ENCODE peak calls at places on chromosomes 1 and 21, in five cellular contexts. A, Y, Q, Z and I are unnamed samples.

GRCh38 chr1:1164701-1165451 is 8.8 kb upstream of the TTLL10 start:
- DNase-seq in Z (peak), Y (no peak), A (no peak), Q (no peak), I (peak)

GRCh38 chr1:231929311-231929710 is 302.7 kb downstream of the DISC1 start:
- DNase-seq in A (no peak), Y (no peak), Q (no peak), Z (no peak), I (no peak)

GRCh38 chr1:83796409-83796808 is 202.5 kb downstream of the TTLL7 start:
- DNase-seq in A (no peak), Y (no peak), Q (no peak), Z (no peak), I (no peak)

GRCh38 chr1:212288614-212289013 is 3.4 kb downstream of the PPP2R5A start:
- DNase-seq in Z (no peak), Y (no peak), A (no peak), Q (no peak), I (no peak)

GRCh38 chr1:86419277-86419903 is 4.6 kb upstream of the CLCA2 start:
- DNase-seq in A (peak), Y (no peak), Q (no peak), Z (no peak), I (no peak)

GRCh38 chr1:109239580-109240068 is 9.7 kb upstream of the CELSR2 start:
- DNase-seq in Z (peak), Q (no peak), A (peak), Y (peak), I (peak)

GRCh38 chr1:83671586-83671985 is 327.3 kb downstream of the TTLL7 start:
- DNase-seq in A (no peak), Q (no peak), Z (no peak), Y (no peak), I (no peak)

GRCh38 chr21:37225440-37225839 is 41.7 kb downstream of the VPS26C start:
- DNase-seq in Q (no peak), Y (peak), A (no peak), Z (no peak), I (no peak)

GRCh38 chr1:104574619-104575018 is 824.9 kb downstream of the AMY1C start:
- DNase-seq in Z (no peak), Q (no peak), Y (no peak), A (no peak), I (no peak)

GRCh38 chr1:48859429-48859828 is 82.7 kb upstream of the BEND5 start:
- DNase-seq in Y (no peak), A (no peak), Q (no peak), Z (no peak), I (no peak)

GRCh38 chr1:117336087-117336817 is 31.0 kb upstream of the MAN1A2 start:
- DNase-seq in Z (no peak), Q (no peak), Y (no peak), A (no peak), I (no peak)

GRCh38 chr1:241357366-241358305 is 631 bp upstream of the RGS7 start:
- DNase-seq in A (no peak), Q (no peak), Y (no peak), Z (no peak), I (no peak)

GRCh38 chr1:181793826-181794225 is 267.7 kb downstream of the ZNF648 start:
- DNase-seq in Y (no peak), Q (no peak), A (no peak), Z (no peak), I (no peak)

GRCh38 chr1:179190861-179191260 is 38.6 kb downstream of the ABL2 start:
- DNase-seq in Q (no peak), Z (no peak), Y (no peak), A (no peak), I (no peak)

GRCh38 chr1:236608930-236609726 is 4.8 kb upstream of the HEATR1 start:
- DNase-seq in Q (no peak), Y (peak), A (peak), Z (peak), I (peak)

GRCh38 chr21:42440187-42440792 is 36.6 kb downstream of the UBASH3A start:
- DNase-seq in Y (no peak), A (no peak), Z (no peak), Q (peak), I (no peak)

GRCh38 chr1:51988254-51988653 is 2.2 kb downstream of the RAB3B start:
- DNase-seq in Z (no peak), Q (no peak), Y (no peak), A (no peak), I (no peak)

GRCh38 chr1:79190074-79190473 is 183.5 kb upstream of the ADGRL4 start:
- DNase-seq in Z (no peak), Q (peak), A (no peak), Y (no peak), I (no peak)
- TF ChIP-seq KDM1A in Z (no peak), Q (no peak), A (no peak), Y (no peak), I (no peak)

GRCh38 chr1:209076688-209077087 is 506.8 kb upstream of the CAMK1G start:
- DNase-seq in Q (no peak), Z (no peak), A (no peak), Y (no peak), I (peak)
- TF ChIP-seq KDM1A in Q (no peak), Z (no peak), A (no peak), Y (no peak), I (no peak)

GRCh38 chr1:5718716-5719632 is 273.3 kb downstream of the NPHP4 start:
- DNase-seq in A (no peak), Z (no peak), Y (no peak), Q (no peak), I (no peak)
- TF ChIP-seq KDM1A in A (no peak), Z (no peak), Y (no peak), Q (no peak), I (no peak)

GRCh38 chr1:154541231-154541630 is 17.2 kb downstream of the UBE2Q1 start:
- DNase-seq in Z (no peak), Y (no peak), A (no peak), Q (no peak), I (no peak)
- TF ChIP-seq KDM1A in Z (no peak), Y (no peak), A (no peak), Q (no peak), I (no peak)

GRCh38 chr21:35015435-35016024 is 33.6 kb downstream of the RUNX1 start:
- DNase-seq in Y (no peak), Q (no peak), A (no peak), Z (no peak), I (no peak)
- TF ChIP-seq KDM1A in Y (no peak), Q (no peak), A (peak), Z (no peak), I (no peak)

DNA sequence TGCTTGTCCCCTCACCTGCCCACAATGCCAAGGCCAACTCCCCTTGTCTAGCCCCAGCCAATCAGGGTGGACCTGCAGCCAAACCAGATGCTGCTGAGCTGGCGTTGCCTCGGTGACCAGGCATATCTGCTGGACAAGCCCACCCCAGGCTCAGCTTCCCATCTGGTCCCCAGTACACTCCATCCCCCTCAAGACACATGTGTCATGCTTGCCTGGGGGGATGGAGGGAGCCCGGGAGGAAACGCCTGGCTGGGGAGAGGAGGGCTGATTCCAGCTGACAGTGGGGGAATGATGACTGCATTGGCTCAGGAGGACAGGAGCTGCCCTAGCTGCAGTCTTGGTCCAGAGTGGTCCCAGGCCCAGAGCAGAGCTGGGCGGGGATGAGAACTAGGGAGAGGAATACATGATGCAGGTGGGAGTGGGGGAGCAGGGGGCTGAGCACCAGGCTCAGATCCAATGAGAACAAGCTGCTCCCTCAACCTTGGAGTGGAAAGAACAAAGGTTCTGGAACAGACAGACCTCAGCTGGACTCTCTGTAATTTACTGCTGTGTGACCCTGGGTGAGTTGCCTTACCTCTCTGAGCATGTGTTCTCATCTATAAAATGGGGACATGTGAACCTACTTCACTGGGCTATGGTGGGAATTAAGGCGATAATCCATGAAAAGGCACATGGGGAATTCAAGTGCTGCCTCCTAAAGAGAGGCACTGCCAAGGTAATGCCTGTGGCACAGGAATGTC is 23.1 kb upstream of the ECE1 start:
- DNase-seq in A (no peak), Q (no peak), Y (no peak), Z (no peak), I (no peak)
- TF ChIP-seq KDM1A in A (peak), Q (no peak), Y (no peak), Z (no peak), I (no peak)

GRCh38 chr1:45862008-45862407 is 58.6 kb downstream of the MAST2 start:
- DNase-seq in Y (no peak), Q (no peak), A (no peak), Z (no peak), I (no peak)
- TF ChIP-seq KDM1A in Y (no peak), Q (no peak), A (no peak), Z (no peak), I (no peak)

GRCh38 chr1:30902653-30903290 is 5.8 kb downstream of the SDC3 start:
- DNase-seq in Y (no peak), A (no peak), Q (no peak), Z (no peak), I (no peak)
- TF ChIP-seq KDM1A in Y (no peak), A (no peak), Q (no peak), Z (no peak), I (no peak)